ENCODE peak calls at places on chromosomes 6 and 20, in four cellular contexts. Z is PC-3, C is Peyer's patch, T is right cardiac atrium. A is an unnamed sample.

GRCh38 chr6:133340557-133340956 is 99.4 kb downstream of the EYA4 start:
- DNase-seq in Z (peak), C (no peak), T (no peak), A (no peak)

GRCh38 chr6:113699239-113699638 is 157.9 kb upstream of the MARCKS start:
- DNase-seq in Z (no peak), C (no peak), T (no peak), A (no peak)

GRCh38 chr6:148550569-148550968 is 196.3 kb upstream of the UST start:
- DNase-seq in Z (no peak), C (no peak), T (no peak), A (no peak)

GRCh38 chr6:1383729-1384548 is 5.4 kb upstream of the FOXF2 start:
- DNase-seq in Z (no peak), C (no peak), T (no peak), A (no peak)

GRCh38 chr6:10837692-10837996 is 695 bp downstream of the MAK start:
- DNase-seq in Z (peak), C (no peak), T (no peak), A (peak)

GRCh38 chr6:143754204-143754603 is 76.4 kb downstream of the PHACTR2 start:
- DNase-seq in Z (no peak), C (no peak), T (no peak), A (no peak)

GRCh38 chr6:141957271-141957670 is 175.5 kb upstream of the GJE1 start:
- DNase-seq in Z (no peak), C (no peak), T (no peak), A (no peak)

GRCh38 chr6:109772961-109773431 is 81.9 kb downstream of the FIG4 start:
- DNase-seq in Z (peak), C (no peak), T (peak), A (no peak)

GRCh38 chr6:74573613-74574012 is 632.2 kb downstream of the COL12A1 start:
- DNase-seq in Z (no peak), C (no peak), T (no peak), A (no peak)

GRCh38 chr20:40668449-40669228 is 20.4 kb downstream of the MAFB start:
- DNase-seq in Z (peak), C (peak), T (no peak), A (no peak)

GRCh38 chr20:9407805-9408421 is 106.5 kb upstream of the LAMP5 start:
- DNase-seq in Z (peak), C (peak), T (no peak), A (peak)

GRCh38 chr6:18139935-18140621 is 14.8 kb downstream of the TPMT start:
- DNase-seq in Z (no peak), C (no peak), T (no peak), A (no peak)

GRCh38 chr6:149499066-149499465 is 14.3 kb upstream of the ZC3H12D start:
- DNase-seq in Z (peak), C (no peak), T (no peak), A (no peak)

GRCh38 chr6:157961116-157961515 is 20.5 kb upstream of the SYNJ2 start:
- DNase-seq in Z (no peak), C (no peak), T (no peak), A (no peak)

GRCh38 chr6:110643175-110643574 is 166.8 kb upstream of the SLC22A16 start:
- DNase-seq in Z (peak), C (no peak), T (no peak), A (no peak)

GRCh38 chr6:106519460-106520394 is 109.6 kb downstream of the RTN4IP1 start:
- DNase-seq in Z (peak), C (peak), T (no peak), A (peak)

GRCh38 chr20:34579191-34579661 is 20.7 kb downstream of the MAP1LC3A start:
- DNase-seq in Z (peak), C (peak), T (peak), A (no peak)

GRCh38 chr20:50152394-50153152 is 950 bp downstream of the PEDS1 start:
- DNase-seq in Z (peak), C (no peak), T (no peak), A (no peak)

GRCh38 chr6:158441639-158442308 is 118.1 kb upstream of the TMEM181 start:
- DNase-seq in Z (no peak), C (no peak), T (peak), A (no peak)

GRCh38 chr6:122615409-122615808 is 5.2 kb downstream of the PKIB start:
- DNase-seq in Z (no peak), C (no peak), T (no peak), A (no peak)

GRCh38 chr6:122612838-122613237 is 2.6 kb downstream of the PKIB start:
- DNase-seq in Z (no peak), C (no peak), T (no peak), A (no peak)

GRCh38 chr6:122614303-122614702 is 4.1 kb downstream of the PKIB start:
- DNase-seq in Z (no peak), C (no peak), T (no peak), A (no peak)

GRCh38 chr6:122609881-122610689 is at the start of gene PKIB:
- DNase-seq in Z (peak), C (peak), T (peak), A (peak)

DNA sequence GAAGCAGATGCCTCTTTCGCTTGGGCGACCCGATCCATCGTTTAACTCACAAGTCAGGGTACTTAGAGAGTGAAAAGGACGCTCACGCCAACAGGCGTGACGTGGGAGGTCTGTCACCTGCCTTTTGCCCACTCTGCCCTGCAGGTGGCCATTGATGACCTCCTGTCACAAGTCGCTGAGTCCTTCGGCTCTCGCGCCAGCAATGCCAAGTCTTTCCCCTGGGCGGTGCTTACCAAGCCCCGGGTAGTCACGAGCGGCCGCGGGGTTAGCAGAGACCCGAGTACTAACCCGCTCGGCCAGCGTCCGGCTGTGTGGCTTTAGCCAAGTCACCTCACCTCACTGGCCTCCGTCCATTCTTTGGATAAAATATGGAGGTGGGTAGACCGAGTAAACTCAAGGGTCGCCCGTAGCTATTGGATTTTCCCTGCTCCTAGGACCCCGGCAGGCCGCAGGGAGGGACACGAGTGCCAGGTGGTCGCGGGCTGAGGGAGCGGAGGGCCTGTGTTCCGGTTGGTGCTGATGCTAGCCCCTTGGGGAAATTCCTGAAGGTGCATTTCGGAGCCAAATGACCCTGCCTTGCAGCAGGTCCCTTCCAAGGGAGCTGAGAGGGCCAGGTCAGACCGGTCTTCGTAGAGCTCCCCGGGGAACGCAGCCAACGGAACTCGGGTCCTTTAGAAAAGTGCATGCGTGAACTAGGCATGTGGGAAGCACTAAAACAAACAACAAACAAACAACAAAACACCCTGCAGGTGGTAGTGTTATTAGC is 668 bp downstream of the PKIB start:
- DNase-seq in Z (peak), C (peak), T (peak), A (no peak)
- H3K4me3 ChIP-seq in Z (peak), C (peak), T (peak), A (peak)

GRCh38 chr20:17950670-17951069 is 17.9 kb downstream of the SNX5 start:
- DNase-seq in Z (no peak), C (no peak), T (no peak), A (no peak)
- H3K4me3 ChIP-seq in Z (no peak), C (no peak), T (no peak), A (no peak)

DNA sequence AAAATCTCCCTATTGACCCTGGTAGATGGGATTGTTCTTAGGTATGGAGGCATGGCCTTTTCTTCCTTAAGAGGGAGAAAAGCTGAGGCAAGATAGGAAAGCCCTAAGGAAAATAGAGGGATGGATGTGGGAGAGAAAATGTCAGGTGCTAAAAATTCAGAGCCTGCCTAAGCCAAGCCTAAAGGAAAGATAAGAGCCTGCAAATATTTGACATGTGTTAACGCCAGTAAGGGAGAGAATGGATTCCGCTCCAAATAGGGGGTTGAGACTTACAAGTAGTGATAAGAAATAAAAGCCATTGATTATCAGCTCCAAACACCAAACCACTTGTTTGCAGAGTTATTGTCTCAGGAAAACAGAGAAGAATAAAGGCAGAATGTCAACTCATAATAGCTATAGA is 533.6 kb downstream of the PTPRT start:
- DNase-seq in Z (no peak), C (no peak), T (no peak), A (no peak)
- H3K4me3 ChIP-seq in Z (no peak), C (no peak), T (no peak), A (no peak)

GRCh38 chr6:43339168-43339567 is 30.3 kb downstream of the ZNF318 start:
- DNase-seq in Z (no peak), C (no peak), T (no peak), A (no peak)
- H3K4me3 ChIP-seq in Z (no peak), C (no peak), T (no peak), A (no peak)

DNA sequence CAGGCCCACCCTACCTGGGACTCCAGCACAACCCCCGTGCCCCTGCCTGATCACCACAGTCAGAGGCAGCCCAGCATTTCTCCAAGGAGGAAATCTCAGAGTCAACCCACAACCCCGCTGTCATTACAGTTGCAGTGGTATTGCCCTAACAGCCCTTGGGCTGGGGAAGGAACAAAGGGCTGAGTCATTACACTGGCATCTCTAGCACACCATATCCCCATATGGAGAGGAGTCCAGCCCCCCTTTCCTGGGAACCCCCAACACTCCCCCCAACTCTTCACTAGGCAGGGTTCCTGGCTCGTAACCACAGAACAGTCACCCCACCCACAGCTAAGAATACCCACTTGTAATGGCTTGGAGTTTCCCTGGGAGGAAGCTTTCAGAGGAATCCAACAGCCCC is 149.4 kb upstream of the OGFRL1 start:
- DNase-seq in Z (peak), C (no peak), T (no peak), A (peak)
- H3K4me3 ChIP-seq in Z (no peak), C (no peak), T (no peak), A (no peak)

GRCh38 chr20:3691897-3692296 is 10.1 kb upstream of the ADAM33 start:
- DNase-seq in Z (no peak), C (no peak), T (no peak), A (no peak)

GRCh38 chr20:3692706-3693294 is 11.0 kb upstream of the ADAM33 start:
- DNase-seq in Z (no peak), C (no peak), T (no peak), A (no peak)

GRCh38 chr20:3694864-3695263 is 13.1 kb upstream of the ADAM33 start:
- DNase-seq in Z (no peak), C (no peak), T (no peak), A (no peak)

GRCh38 chr20:3691306-3691705 is 9.5 kb upstream of the ADAM33 start:
- DNase-seq in Z (no peak), C (no peak), T (no peak), A (no peak)

GRCh38 chr20:3693376-3693775 is 11.6 kb upstream of the ADAM33 start:
- DNase-seq in Z (no peak), C (no peak), T (no peak), A (no peak)
- H3K4me3 ChIP-seq in Z (no peak), C (no peak), T (no peak), A (no peak)

GRCh38 chr6:38724343-38724742 is 9.2 kb downstream of the DNAH8 start:
- DNase-seq in Z (peak), C (no peak), T (no peak), A (no peak)
- H3K4me3 ChIP-seq in Z (no peak), C (no peak), T (no peak), A (no peak)

GRCh38 chr6:36678488-36679042 is at the start of gene CDKN1A:
- DNase-seq in Z (peak), C (peak), T (peak), A (peak)
- H3K4me3 ChIP-seq in Z (peak), C (peak), T (peak), A (peak)

GRCh38 chr6:124963416-124964083 is 1.3 kb downstream of the RNF217 start:
- DNase-seq in Z (peak), C (no peak), T (no peak), A (no peak)
- H3K4me3 ChIP-seq in Z (peak), C (peak), T (peak), A (no peak)